ENCODE peak calls at places on chromosomes 7 and 10, in six cellular contexts. One of them, this sample, is unnamed.

GRCh38 chr10:14023612-14024348 is 306.9 kb downstream of the FRMD4A start:
- DNase-seq in stomach: no peak
- DNase-seq in prostate gland: no peak
- DNase-seq in upper lobe of left lung: no peak
- DNase-seq in IMR-90: no peak
- DNase-seq in K562: no peak
- DNase-seq in this sample: no peak

GRCh38 chr7:20597339-20597738 is 18.1 kb upstream of the ABCB5 start:
- DNase-seq in stomach: no peak
- DNase-seq in prostate gland: no peak
- DNase-seq in upper lobe of left lung: no peak
- DNase-seq in IMR-90: no peak
- DNase-seq in K562: no peak
- DNase-seq in this sample: no peak

GRCh38 chr7:134799387-134799786 is 20.0 kb downstream of the CALD1 start:
- DNase-seq in stomach: no peak
- DNase-seq in prostate gland: no peak
- DNase-seq in upper lobe of left lung: no peak
- DNase-seq in IMR-90: no peak
- DNase-seq in K562: no peak
- DNase-seq in this sample: no peak

GRCh38 chr10:123272171-123272570 is 118.0 kb downstream of the BUB3 start:
- DNase-seq in stomach: no peak
- DNase-seq in prostate gland: no peak
- DNase-seq in upper lobe of left lung: no peak
- DNase-seq in IMR-90: no peak
- DNase-seq in K562: no peak
- DNase-seq in this sample: no peak

GRCh38 chr7:47047384-47047783 is 534.5 kb downstream of the TNS3 start:
- DNase-seq in stomach: no peak
- DNase-seq in prostate gland: no peak
- DNase-seq in upper lobe of left lung: no peak
- DNase-seq in IMR-90: no peak
- DNase-seq in K562: no peak
- DNase-seq in this sample: no peak

GRCh38 chr10:97518601-97519043 is 19.9 kb downstream of the UBTD1 start:
- DNase-seq in stomach: no peak
- DNase-seq in prostate gland: no peak
- DNase-seq in upper lobe of left lung: no peak
- DNase-seq in IMR-90: peak
- DNase-seq in K562: no peak
- DNase-seq in this sample: no peak

GRCh38 chr7:147485660-147486210 is 1104.8 kb upstream of the C7orf33 start:
- DNase-seq in stomach: no peak
- DNase-seq in prostate gland: no peak
- DNase-seq in upper lobe of left lung: no peak
- DNase-seq in IMR-90: no peak
- DNase-seq in K562: no peak
- DNase-seq in this sample: no peak

GRCh38 chr10:110034596-110034995 is 26.8 kb downstream of the ADD3 start:
- DNase-seq in stomach: no peak
- DNase-seq in prostate gland: no peak
- DNase-seq in upper lobe of left lung: no peak
- DNase-seq in IMR-90: peak
- DNase-seq in K562: no peak
- DNase-seq in this sample: no peak

GRCh38 chr7:41385996-41386395 is 316.9 kb downstream of the INHBA start:
- DNase-seq in stomach: no peak
- DNase-seq in prostate gland: no peak
- DNase-seq in upper lobe of left lung: no peak
- DNase-seq in IMR-90: peak
- DNase-seq in K562: no peak
- DNase-seq in this sample: no peak

GRCh38 chr10:100446130-100446761 is 16.6 kb upstream of the WNT8B start:
- DNase-seq in stomach: no peak
- DNase-seq in prostate gland: no peak
- DNase-seq in upper lobe of left lung: no peak
- DNase-seq in IMR-90: no peak
- DNase-seq in K562: no peak
- DNase-seq in this sample: no peak

GRCh38 chr10:131356442-131356841 is 44.9 kb upstream of the TCERG1L start:
- DNase-seq in stomach: no peak
- DNase-seq in prostate gland: no peak
- DNase-seq in upper lobe of left lung: no peak
- DNase-seq in IMR-90: no peak
- DNase-seq in K562: no peak
- DNase-seq in this sample: no peak

GRCh38 chr10:34116220-34116623 is 698.9 kb downstream of the PARD3 start:
- DNase-seq in stomach: no peak
- DNase-seq in prostate gland: no peak
- DNase-seq in upper lobe of left lung: no peak
- DNase-seq in IMR-90: peak
- DNase-seq in K562: no peak
- DNase-seq in this sample: no peak

GRCh38 chr7:66100408-66101050 is 14.1 kb upstream of the CRCP start:
- DNase-seq in stomach: no peak
- DNase-seq in prostate gland: no peak
- DNase-seq in upper lobe of left lung: no peak
- DNase-seq in IMR-90: no peak
- DNase-seq in K562: no peak
- DNase-seq in this sample: no peak

GRCh38 chr10:3166496-3167290 is 5.9 kb downstream of the PITRM1 start:
- DNase-seq in stomach: no peak
- DNase-seq in prostate gland: no peak
- DNase-seq in upper lobe of left lung: no peak
- DNase-seq in IMR-90: no peak
- DNase-seq in K562: no peak
- DNase-seq in this sample: no peak

GRCh38 chr10:82319558-82319957 is 444.6 kb downstream of the NRG3 start:
- DNase-seq in stomach: no peak
- DNase-seq in prostate gland: no peak
- DNase-seq in upper lobe of left lung: no peak
- DNase-seq in IMR-90: no peak
- DNase-seq in K562: no peak
- DNase-seq in this sample: no peak

GRCh38 chr7:82677493-82677892 is 233.9 kb upstream of the CACNA2D1 start:
- DNase-seq in stomach: no peak
- DNase-seq in prostate gland: no peak
- DNase-seq in upper lobe of left lung: peak
- DNase-seq in IMR-90: peak
- DNase-seq in K562: no peak
- DNase-seq in this sample: no peak

GRCh38 chr10:73096041-73096451 is 620 bp downstream of the P4HA1 start:
- DNase-seq in stomach: peak
- DNase-seq in prostate gland: peak
- DNase-seq in upper lobe of left lung: peak
- DNase-seq in IMR-90: peak
- DNase-seq in K562: peak
- DNase-seq in this sample: peak
- TF ChIP-seq POLR2A in stomach: no peak
- TF ChIP-seq POLR2A in prostate gland: peak
- TF ChIP-seq POLR2A in upper lobe of left lung: no peak
- TF ChIP-seq POLR2A in IMR-90: no peak
- TF ChIP-seq POLR2A in K562: no peak
- TF ChIP-seq POLR2A in this sample: peak

DNA sequence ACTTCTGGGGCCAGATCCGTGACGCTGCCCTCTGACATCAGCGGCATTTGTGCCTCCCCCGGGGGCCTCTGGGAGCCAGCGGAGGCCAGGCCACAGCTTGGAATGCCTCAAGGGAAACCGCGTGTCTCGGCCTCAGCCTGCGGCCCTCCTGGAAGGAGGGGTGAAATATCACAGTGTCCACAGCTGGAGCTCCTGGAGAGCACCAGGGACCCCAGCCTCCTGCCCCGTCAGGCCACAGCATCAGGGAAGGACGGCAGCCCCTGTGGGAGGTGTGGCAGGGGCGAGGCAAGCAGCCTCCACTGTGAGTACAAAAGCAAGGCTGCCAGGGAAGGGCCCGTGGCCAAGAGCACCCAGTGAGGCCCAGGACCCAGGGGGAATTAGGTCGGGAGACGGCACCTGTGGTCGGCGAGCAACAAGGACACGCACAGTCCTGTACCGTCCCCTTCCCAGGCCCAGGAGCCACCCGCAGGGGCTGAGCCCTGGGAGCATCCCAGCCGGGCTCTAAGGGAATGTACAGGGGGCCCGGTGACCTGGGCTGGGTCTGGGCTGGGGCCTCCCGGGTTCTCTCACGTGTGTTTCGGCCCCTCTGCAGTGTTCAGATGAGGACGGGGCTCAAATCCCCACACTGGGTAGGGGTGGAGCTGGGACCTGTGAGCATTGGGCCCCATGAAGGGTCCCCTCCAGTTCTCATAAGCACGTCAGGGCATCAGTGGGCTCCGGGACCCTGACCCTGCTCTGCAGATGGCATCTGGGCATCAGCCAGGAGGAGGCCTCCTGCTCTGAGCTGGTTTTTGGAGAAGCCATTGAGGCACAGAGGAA is 18.7 kb upstream of the KNDC1 start:
- DNase-seq in stomach: no peak
- DNase-seq in prostate gland: no peak
- DNase-seq in upper lobe of left lung: no peak
- DNase-seq in IMR-90: no peak
- DNase-seq in K562: no peak
- DNase-seq in this sample: no peak
- TF ChIP-seq POLR2A in stomach: no peak
- TF ChIP-seq POLR2A in prostate gland: no peak
- TF ChIP-seq POLR2A in upper lobe of left lung: no peak
- TF ChIP-seq POLR2A in IMR-90: no peak
- TF ChIP-seq POLR2A in K562: no peak
- TF ChIP-seq POLR2A in this sample: no peak

GRCh38 chr7:44893710-44894135 is 8.4 kb upstream of the PURB start:
- DNase-seq in stomach: no peak
- DNase-seq in prostate gland: no peak
- DNase-seq in upper lobe of left lung: no peak
- DNase-seq in IMR-90: no peak
- DNase-seq in K562: no peak
- DNase-seq in this sample: no peak
- TF ChIP-seq POLR2A in stomach: no peak
- TF ChIP-seq POLR2A in prostate gland: no peak
- TF ChIP-seq POLR2A in upper lobe of left lung: no peak
- TF ChIP-seq POLR2A in IMR-90: no peak
- TF ChIP-seq POLR2A in K562: no peak
- TF ChIP-seq POLR2A in this sample: no peak

DNA sequence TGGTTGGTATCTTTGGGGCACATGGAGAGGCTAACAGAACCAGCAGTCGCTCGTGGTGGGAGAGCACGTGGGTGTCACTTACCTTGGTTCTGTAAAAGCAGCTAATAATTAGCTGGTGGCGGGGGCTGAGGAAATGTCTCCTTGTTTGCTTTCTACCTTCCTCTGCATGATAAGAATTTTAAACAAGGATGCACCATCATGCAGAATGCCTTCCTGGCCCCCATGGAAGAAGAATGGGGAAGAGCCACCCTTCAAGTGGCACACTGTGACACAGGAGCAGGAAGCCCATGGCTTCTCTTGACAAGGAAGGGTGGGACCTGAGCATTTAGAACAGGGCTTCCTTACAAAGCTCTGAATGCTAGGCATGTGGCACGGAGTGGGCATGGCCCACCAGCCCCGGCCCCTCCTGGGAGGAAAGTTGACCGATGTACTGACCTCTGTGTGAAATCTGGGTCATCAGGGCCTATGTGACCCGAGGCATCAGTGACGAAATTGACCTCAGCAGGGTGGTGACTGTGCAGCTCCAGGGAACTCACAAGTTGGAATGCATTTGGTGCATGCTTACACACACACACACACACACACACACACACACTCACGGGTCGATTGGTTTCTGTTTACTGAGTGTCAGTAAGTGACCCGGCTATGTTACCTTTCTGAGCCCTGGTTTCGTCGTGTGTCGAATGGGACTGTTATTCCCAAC is 116.9 kb upstream of the ANLN start:
- DNase-seq in stomach: no peak
- DNase-seq in prostate gland: no peak
- DNase-seq in upper lobe of left lung: no peak
- DNase-seq in IMR-90: peak
- DNase-seq in K562: no peak
- DNase-seq in this sample: no peak
- TF ChIP-seq POLR2A in stomach: no peak
- TF ChIP-seq POLR2A in prostate gland: no peak
- TF ChIP-seq POLR2A in upper lobe of left lung: no peak
- TF ChIP-seq POLR2A in IMR-90: no peak
- TF ChIP-seq POLR2A in K562: no peak
- TF ChIP-seq POLR2A in this sample: no peak

GRCh38 chr7:100818825-100819224 is 8.5 kb downstream of the EPHB4 start:
- DNase-seq in stomach: no peak
- DNase-seq in prostate gland: no peak
- DNase-seq in upper lobe of left lung: no peak
- DNase-seq in IMR-90: no peak
- DNase-seq in K562: peak
- DNase-seq in this sample: no peak
- TF ChIP-seq POLR2A in stomach: no peak
- TF ChIP-seq POLR2A in prostate gland: no peak
- TF ChIP-seq POLR2A in upper lobe of left lung: no peak
- TF ChIP-seq POLR2A in IMR-90: no peak
- TF ChIP-seq POLR2A in K562: peak
- TF ChIP-seq POLR2A in this sample: no peak

GRCh38 chr10:96271017-96271815 is at the start of gene BLNK:
- DNase-seq in stomach: peak
- DNase-seq in prostate gland: peak
- DNase-seq in upper lobe of left lung: peak
- DNase-seq in IMR-90: peak
- DNase-seq in K562: no peak
- DNase-seq in this sample: peak
- TF ChIP-seq POLR2A in stomach: no peak
- TF ChIP-seq POLR2A in prostate gland: no peak
- TF ChIP-seq POLR2A in upper lobe of left lung: no peak
- TF ChIP-seq POLR2A in IMR-90: no peak
- TF ChIP-seq POLR2A in K562: no peak
- TF ChIP-seq POLR2A in this sample: no peak

DNA sequence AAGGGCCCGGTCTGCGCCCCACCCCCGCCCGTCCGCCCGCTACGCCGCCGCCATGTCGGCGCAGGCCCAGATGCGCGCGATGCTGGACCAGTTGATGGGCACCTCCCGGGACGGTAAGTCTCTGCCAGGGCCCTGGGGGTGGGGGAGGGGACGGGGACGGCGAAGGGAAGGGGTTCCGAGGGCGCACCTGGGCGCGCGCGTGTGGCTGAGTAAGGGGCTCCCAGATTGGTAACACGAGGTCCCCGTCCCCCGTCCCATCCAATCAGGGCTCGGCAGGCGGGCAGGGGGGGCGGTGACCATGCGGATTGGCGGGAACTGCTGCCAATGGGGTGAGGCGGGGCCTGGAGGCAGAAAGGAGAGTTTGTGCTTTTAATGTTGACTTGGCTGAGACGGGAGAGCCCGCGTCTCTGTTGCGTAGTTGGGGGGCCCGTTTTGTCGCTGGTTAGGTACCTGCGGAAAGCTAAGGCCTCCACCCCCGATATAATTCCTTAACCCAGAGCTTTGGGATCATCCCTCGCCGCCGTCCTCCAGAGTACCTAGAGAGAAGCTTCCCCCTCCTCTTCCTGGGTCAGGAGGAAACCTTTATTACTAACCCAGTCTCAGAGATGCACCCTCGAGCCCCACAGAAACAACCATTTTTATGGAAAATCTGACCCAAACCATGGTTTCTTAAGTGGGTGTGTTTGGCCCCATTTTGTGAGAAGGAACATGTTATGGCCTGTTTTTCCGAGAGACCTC is 685 bp downstream of the LUC7L2 start:
- DNase-seq in stomach: peak
- DNase-seq in prostate gland: peak
- DNase-seq in upper lobe of left lung: peak
- DNase-seq in IMR-90: peak
- DNase-seq in K562: peak
- DNase-seq in this sample: peak
- TF ChIP-seq POLR2A in stomach: peak
- TF ChIP-seq POLR2A in prostate gland: peak
- TF ChIP-seq POLR2A in upper lobe of left lung: no peak
- TF ChIP-seq POLR2A in IMR-90: no peak
- TF ChIP-seq POLR2A in K562: no peak
- TF ChIP-seq POLR2A in this sample: peak